ENCODE peak calls at places on chromosomes 16 and 17, in four cellular contexts. T, U, Q and P are unnamed samples.

GRCh38 chr17:64777413-64778101 is 115.5 kb upstream of the SMURF2 start:
- DNase-seq in T (no peak), U (peak), Q (no peak), P (no peak)

GRCh38 chr17:15233022-15233805 is 31.9 kb downstream of the PMP22 start:
- DNase-seq in T (no peak), U (no peak), Q (no peak), P (no peak)

GRCh38 chr16:13264749-13265552 is 363.6 kb downstream of the SHISA9 start:
- DNase-seq in T (no peak), U (no peak), Q (no peak), P (no peak)

GRCh38 chr16:59204589-59204988 is 470.5 kb upstream of the GOT2 start:
- DNase-seq in T (no peak), U (no peak), Q (no peak), P (no peak)

GRCh38 chr17:41147531-41148204 is 2.0 kb downstream of the KRTAP4-5 start:
- DNase-seq in T (no peak), U (no peak), Q (no peak), P (no peak)

GRCh38 chr17:39687546-39688474 is at the start of gene PGAP3:
- DNase-seq in T (peak), U (peak), Q (peak), P (peak)

GRCh38 chr16:57801098-57801855 is 1.0 kb downstream of the KIFC3 start:
- DNase-seq in T (no peak), U (no peak), Q (no peak), P (no peak)

GRCh38 chr16:55942821-55943220 is 67.6 kb upstream of the CES5A start:
- DNase-seq in T (no peak), U (no peak), Q (no peak), P (no peak)

GRCh38 chr17:74513987-74514631 is 17.2 kb downstream of the CD300LB start:
- DNase-seq in T (peak), U (no peak), Q (peak), P (peak)

GRCh38 chr16:50584033-50584722 is 36.0 kb downstream of the NKD1 start:
- DNase-seq in T (no peak), U (no peak), Q (no peak), P (no peak)